ENCODE peak calls at places on chromosomes 2 and 18, in nine cellular contexts. M, L, I, G, U, Q, S, T and E are unnamed samples.

GRCh38 chr2:153872311-153873061 is 764 bp downstream of the GALNT13 start:
- DNase-seq in M (no peak), L (peak), I (peak), G (no peak), U (no peak), Q (no peak), S (peak), T (no peak), E (no peak)

GRCh38 chr2:236400046-236400574 is 135.9 kb upstream of the ASB18 start:
- DNase-seq in M (no peak), L (no peak), I (no peak), G (no peak), U (no peak), Q (no peak), S (no peak), T (no peak), E (no peak)

GRCh38 chr18:22194151-22194598 is 24.8 kb downstream of the GATA6 start:
- DNase-seq in M (no peak), L (peak), I (no peak), G (peak), U (no peak), Q (no peak), S (no peak), T (no peak), E (no peak)

GRCh38 chr2:64838817-64839216 is 150.4 kb upstream of the SLC1A4 start:
- DNase-seq in M (peak), L (no peak), I (peak), G (peak), U (no peak), Q (peak), S (no peak), T (no peak), E (peak)

GRCh38 chr18:21105936-21106335 is 5.7 kb downstream of the ROCK1 start:
- DNase-seq in M (no peak), L (no peak), I (no peak), G (no peak), U (no peak), Q (no peak), S (no peak), T (no peak), E (no peak)

GRCh38 chr2:233025706-233026105 is 6.8 kb upstream of the NEU2 start:
- DNase-seq in M (no peak), L (no peak), I (no peak), G (no peak), U (no peak), Q (no peak), S (no peak), T (no peak), E (no peak)

GRCh38 chr2:62204998-62205496 is 9.1 kb downstream of the B3GNT2 start:
- DNase-seq in M (no peak), L (no peak), I (no peak), G (no peak), U (no peak), Q (no peak), S (no peak), T (no peak), E (no peak)

GRCh38 chr2:113276906-113277425 is 1.8 kb downstream of the PAX8 start:
- DNase-seq in M (no peak), L (peak), I (no peak), G (no peak), U (no peak), Q (no peak), S (no peak), T (no peak), E (no peak)

GRCh38 chr18:25456284-25456683 is 104.3 kb upstream of the ZNF521 start:
- DNase-seq in M (no peak), L (no peak), I (no peak), G (no peak), U (no peak), Q (no peak), S (no peak), T (no peak), E (no peak)

GRCh38 chr2:163802289-163802688 is 66.5 kb upstream of the FIGN start:
- DNase-seq in M (no peak), L (no peak), I (no peak), G (no peak), U (no peak), Q (no peak), S (no peak), T (no peak), E (no peak)

GRCh38 chr2:18690342-18690741 is 101.0 kb upstream of the NT5C1B start:
- DNase-seq in M (no peak), L (peak), I (no peak), G (no peak), U (no peak), Q (no peak), S (no peak), T (no peak), E (no peak)

GRCh38 chr2:65658871-65659270 is 226.5 kb upstream of the SPRED2 start:
- DNase-seq in M (no peak), L (no peak), I (no peak), G (no peak), U (no peak), Q (no peak), S (no peak), T (no peak), E (no peak)

GRCh38 chr2:12861344-12861942 is 144.7 kb downstream of the TRIB2 start:
- DNase-seq in M (peak), L (no peak), I (no peak), G (no peak), U (no peak), Q (no peak), S (no peak), T (no peak), E (no peak)

GRCh38 chr2:222290691-222291484 is 7.9 kb downstream of the PAX3 start:
- DNase-seq in M (no peak), L (peak), I (no peak), G (no peak), U (no peak), Q (no peak), S (peak), T (no peak), E (no peak)

GRCh38 chr18:77165489-77166415 is 33.2 kb upstream of the MBP start:
- DNase-seq in M (peak), L (no peak), I (no peak), G (no peak), U (peak), Q (no peak), S (no peak), T (peak), E (no peak)

GRCh38 chr2:56676966-56677365 is 493.2 kb downstream of the CCDC85A start:
- DNase-seq in M (no peak), L (no peak), I (no peak), G (no peak), U (no peak), Q (no peak), S (no peak), T (no peak), E (no peak)

GRCh38 chr2:124265641-124266040 is 240.6 kb downstream of the CNTNAP5 start:
- DNase-seq in M (no peak), L (no peak), I (no peak), G (no peak), U (no peak), Q (no peak), S (no peak), T (no peak), E (no peak)

GRCh38 chr2:217731805-217732204 is 271.0 kb downstream of the TNS1 start:
- DNase-seq in M (no peak), L (no peak), I (no peak), G (no peak), U (no peak), Q (no peak), S (no peak), T (no peak), E (no peak)

GRCh38 chr2:217732995-217733394 is 269.8 kb downstream of the TNS1 start:
- DNase-seq in M (no peak), L (no peak), I (no peak), G (no peak), U (no peak), Q (no peak), S (no peak), T (no peak), E (peak)

GRCh38 chr2:217733461-217733860 is 269.3 kb downstream of the TNS1 start:
- DNase-seq in M (no peak), L (no peak), I (no peak), G (no peak), U (no peak), Q (no peak), S (no peak), T (no peak), E (no peak)

GRCh38 chr2:217725409-217725808 is 277.4 kb downstream of the TNS1 start:
- DNase-seq in M (no peak), L (no peak), I (no peak), G (no peak), U (no peak), Q (no peak), S (no peak), T (no peak), E (no peak)

GRCh38 chr2:217729426-217730058 is 273.3 kb downstream of the TNS1 start:
- DNase-seq in M (peak), L (no peak), I (no peak), G (no peak), U (peak), Q (no peak), S (no peak), T (no peak), E (no peak)
- H3K4me3 ChIP-seq in M (no peak), L (no peak), I (no peak), G (no peak), U (no peak), Q (no peak), S (no peak), T (no peak), E (no peak)

GRCh38 chr2:205725059-205725458 is 42.8 kb downstream of the NRP2 start:
- DNase-seq in M (no peak), L (no peak), I (no peak), G (no peak), U (no peak), Q (no peak), S (no peak), T (no peak), E (no peak)
- TF ChIP-seq CTCF in M (no peak), L (no peak), I (no peak), G (no peak), U (no peak), Q (no peak), S (no peak), T (no peak), E (no peak)

DNA sequence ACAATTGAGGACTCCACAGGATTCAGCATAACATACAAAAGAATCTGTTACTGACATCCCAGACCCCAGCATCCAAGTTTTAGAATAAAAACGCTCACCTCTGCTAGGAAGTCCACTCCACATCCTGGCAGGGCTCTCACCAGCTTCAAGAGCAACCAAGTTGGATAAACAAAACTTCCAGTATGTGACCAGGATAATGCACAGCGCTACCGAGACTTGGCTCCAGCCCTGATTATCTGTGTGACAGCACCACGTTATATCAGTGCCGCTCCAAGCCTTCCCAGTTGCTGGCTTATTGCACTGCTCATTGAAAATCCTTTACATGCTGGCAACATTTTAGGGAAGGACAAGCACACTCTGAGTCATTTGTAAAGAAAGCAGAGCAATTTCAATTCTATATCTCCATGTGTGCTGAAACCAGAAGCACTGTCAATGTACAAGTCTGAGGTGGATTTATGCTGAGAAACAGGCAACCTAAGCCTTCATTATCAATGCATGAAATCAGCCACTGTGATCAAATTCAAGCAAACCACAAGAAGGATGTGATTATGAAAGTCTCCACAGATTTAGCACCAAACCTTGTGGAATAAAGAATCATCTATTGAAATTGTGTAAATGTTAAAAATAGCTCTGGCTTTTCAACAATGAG is 115.7 kb downstream of the ZNF385B start:
- DNase-seq in M (peak), L (no peak), I (peak), G (no peak), U (no peak), Q (no peak), S (no peak), T (no peak), E (no peak)
- H3K4me3 ChIP-seq in M (no peak), L (no peak), I (peak), G (no peak), U (no peak), Q (no peak), S (no peak), T (no peak), E (no peak)

DNA sequence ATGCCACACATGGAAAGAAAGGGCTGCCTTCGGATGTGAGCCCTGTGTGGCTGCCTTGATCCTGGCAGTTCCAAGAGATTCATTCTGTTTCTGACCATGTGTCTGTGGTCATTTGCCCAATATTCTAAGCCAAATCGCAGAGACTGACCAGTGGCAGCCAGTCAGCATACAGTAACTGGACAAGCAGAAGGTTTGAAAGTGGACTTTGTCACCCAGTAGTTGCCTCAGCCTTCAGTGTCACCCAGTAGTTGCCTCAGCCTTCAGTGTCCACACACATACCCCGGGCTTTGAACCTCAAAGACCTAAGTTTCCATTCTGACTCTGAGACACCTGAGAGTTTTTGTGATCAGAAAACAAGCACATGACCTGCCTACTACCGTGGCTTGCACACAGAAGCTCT is 5.0 kb downstream of the RFX8 start:
- DNase-seq in M (no peak), L (no peak), I (no peak), G (no peak), U (no peak), Q (no peak), S (no peak), T (no peak), E (no peak)
- TF ChIP-seq CTCF in M (no peak), L (no peak), I (no peak), G (no peak), U (no peak), Q (no peak), S (no peak), T (no peak), E (no peak)